ENCODE peak calls at places on chromosomes 5 and 9, in four cellular contexts. One of them, this sample, is unnamed.
A peak's percentile ranks its signal among the peaks of the same experiment; 100 is the strongest.

GRCh38 chr9:124352616-124353015 is 62.6 kb downstream of the PSMB7 start:
- DNase-seq in AG04450: no peak
- DNase-seq in epithelial cell of proximal tubule: no peak
- DNase-seq in GM12864: no peak
- DNase-seq in this sample: no peak

GRCh38 chr5:79074641-79075040 is 5.1 kb downstream of the BHMT2 start:
- DNase-seq in AG04450: peak; percentile 10
- DNase-seq in epithelial cell of proximal tubule: peak; percentile 74
- DNase-seq in GM12864: no peak
- DNase-seq in this sample: no peak

GRCh38 chr9:98503867-98504800 is 204.6 kb downstream of the GABBR2 start:
- DNase-seq in AG04450: no peak
- DNase-seq in epithelial cell of proximal tubule: no peak
- DNase-seq in GM12864: no peak
- DNase-seq in this sample: no peak

GRCh38 chr5:143913008-143913752 is 101.2 kb downstream of the HMHB1 start:
- DNase-seq in AG04450: no peak
- DNase-seq in epithelial cell of proximal tubule: no peak
- DNase-seq in GM12864: no peak
- DNase-seq in this sample: no peak

GRCh38 chr5:126268697-126269315 is 154.4 kb upstream of the GRAMD2B start:
- DNase-seq in AG04450: no peak
- DNase-seq in epithelial cell of proximal tubule: no peak
- DNase-seq in GM12864: no peak
- DNase-seq in this sample: no peak

GRCh38 chr9:114313186-114313585 is 9.7 kb upstream of the ORM1 start:
- DNase-seq in AG04450: no peak
- DNase-seq in epithelial cell of proximal tubule: no peak
- DNase-seq in GM12864: no peak
- DNase-seq in this sample: no peak

GRCh38 chr9:73683862-73684591 is 532.4 kb downstream of the ANXA1 start:
- DNase-seq in AG04450: no peak
- DNase-seq in epithelial cell of proximal tubule: peak; percentile 19
- DNase-seq in GM12864: no peak
- DNase-seq in this sample: no peak

GRCh38 chr9:117424291-117424690 is 9.4 kb upstream of the ASTN2 start:
- DNase-seq in AG04450: no peak
- DNase-seq in epithelial cell of proximal tubule: no peak
- DNase-seq in GM12864: no peak
- DNase-seq in this sample: no peak

GRCh38 chr5:142981886-142982820 is 212.0 kb downstream of the ARHGAP26 start:
- DNase-seq in AG04450: peak; percentile 76
- DNase-seq in epithelial cell of proximal tubule: peak; percentile 73
- DNase-seq in GM12864: no peak
- DNase-seq in this sample: no peak

GRCh38 chr9:94642526-94642925 is 3.2 kb upstream of the FBP1 start:
- DNase-seq in AG04450: no peak
- DNase-seq in epithelial cell of proximal tubule: no peak
- DNase-seq in GM12864: no peak
- DNase-seq in this sample: no peak

GRCh38 chr5:56279291-56279690 is 46.2 kb upstream of the ANKRD55 start:
- DNase-seq in AG04450: no peak
- DNase-seq in epithelial cell of proximal tubule: no peak
- DNase-seq in GM12864: no peak
- DNase-seq in this sample: no peak

GRCh38 chr5:126438871-126439270 is 15.7 kb downstream of the GRAMD2B start:
- DNase-seq in AG04450: no peak
- DNase-seq in epithelial cell of proximal tubule: no peak
- DNase-seq in GM12864: no peak
- DNase-seq in this sample: no peak

GRCh38 chr9:99962685-99963261 is 56.3 kb downstream of the STX17 start:
- DNase-seq in AG04450: no peak
- DNase-seq in epithelial cell of proximal tubule: peak; percentile 63
- DNase-seq in GM12864: no peak
- DNase-seq in this sample: no peak

GRCh38 chr5:116861097-116861496 is 286.5 kb upstream of the SEMA6A start:
- DNase-seq in AG04450: no peak
- DNase-seq in epithelial cell of proximal tubule: no peak
- DNase-seq in GM12864: no peak
- DNase-seq in this sample: no peak

GRCh38 chr5:107670028-107670926 is 460 bp downstream of the EFNA5 start:
- DNase-seq in AG04450: no peak
- DNase-seq in epithelial cell of proximal tubule: no peak
- DNase-seq in GM12864: no peak
- DNase-seq in this sample: peak; percentile 28

GRCh38 chr5:136506131-136506530 is 140.8 kb upstream of the TRPC7 start:
- DNase-seq in AG04450: no peak
- DNase-seq in epithelial cell of proximal tubule: no peak
- DNase-seq in GM12864: no peak
- DNase-seq in this sample: no peak

GRCh38 chr5:93328833-93329232 is 252.2 kb downstream of the NR2F1-AS1 start:
- DNase-seq in AG04450: no peak
- DNase-seq in epithelial cell of proximal tubule: no peak
- DNase-seq in GM12864: no peak
- DNase-seq in this sample: no peak

GRCh38 chr9:16328349-16328748 is 542.1 kb downstream of the BNC2 start:
- DNase-seq in AG04450: no peak
- DNase-seq in epithelial cell of proximal tubule: no peak
- DNase-seq in GM12864: no peak
- DNase-seq in this sample: no peak

GRCh38 chr9:90034071-90034470 is 429.3 kb downstream of the GADD45G start:
- DNase-seq in AG04450: no peak
- DNase-seq in epithelial cell of proximal tubule: no peak
- DNase-seq in GM12864: no peak
- DNase-seq in this sample: no peak

GRCh38 chr5:2136728-2137333 is 254.1 kb upstream of the IRX4 start:
- DNase-seq in AG04450: no peak
- DNase-seq in epithelial cell of proximal tubule: no peak
- DNase-seq in GM12864: no peak
- DNase-seq in this sample: no peak

GRCh38 chr5:132420706-132421272 is 51.3 kb downstream of the SLC22A5 start:
- DNase-seq in AG04450: no peak
- DNase-seq in epithelial cell of proximal tubule: no peak
- DNase-seq in GM12864: peak; percentile 66
- DNase-seq in this sample: peak; percentile 85

GRCh38 chr5:147805030-147805454 is 22.5 kb upstream of the JAKMIP2 start:
- DNase-seq in AG04450: no peak
- DNase-seq in epithelial cell of proximal tubule: no peak
- DNase-seq in GM12864: peak; percentile 19
- DNase-seq in this sample: no peak

GRCh38 chr5:84286662-84287061 is 98.0 kb downstream of the EDIL3 start:
- DNase-seq in AG04450: no peak
- DNase-seq in epithelial cell of proximal tubule: no peak
- DNase-seq in GM12864: no peak
- DNase-seq in this sample: no peak

GRCh38 chr9:128634651-128635262 is 21.9 kb downstream of the DYNC2I2 start:
- DNase-seq in AG04450: no peak
- DNase-seq in epithelial cell of proximal tubule: no peak
- DNase-seq in GM12864: no peak
- DNase-seq in this sample: no peak

GRCh38 chr9:128636556-128637530 is 19.8 kb downstream of the DYNC2I2 start:
- DNase-seq in AG04450: no peak
- DNase-seq in epithelial cell of proximal tubule: no peak
- DNase-seq in GM12864: no peak
- DNase-seq in this sample: peak; percentile 87

GRCh38 chr9:128637656-128638055 is 19.0 kb downstream of the DYNC2I2 start:
- DNase-seq in AG04450: peak; percentile 13
- DNase-seq in epithelial cell of proximal tubule: no peak
- DNase-seq in GM12864: no peak
- DNase-seq in this sample: no peak

GRCh38 chr9:128635266-128636023 is 21.2 kb downstream of the DYNC2I2 start:
- DNase-seq in AG04450: peak; percentile 89
- DNase-seq in epithelial cell of proximal tubule: peak; percentile 61
- DNase-seq in GM12864: no peak
- DNase-seq in this sample: peak; percentile 97

GRCh38 chr9:128636024-128636390 is 20.6 kb downstream of the DYNC2I2 start:
- DNase-seq in AG04450: no peak
- DNase-seq in epithelial cell of proximal tubule: no peak
- DNase-seq in GM12864: no peak
- DNase-seq in this sample: no peak
- H3K4me3 ChIP-seq in AG04450: no peak overlapping the region
- H3K4me3 ChIP-seq in epithelial cell of proximal tubule: peak overlapping the region; percentile 34
- H3K4me3 ChIP-seq in GM12864: no peak overlapping the region
- H3K4me3 ChIP-seq in this sample: no peak overlapping the region

DNA sequence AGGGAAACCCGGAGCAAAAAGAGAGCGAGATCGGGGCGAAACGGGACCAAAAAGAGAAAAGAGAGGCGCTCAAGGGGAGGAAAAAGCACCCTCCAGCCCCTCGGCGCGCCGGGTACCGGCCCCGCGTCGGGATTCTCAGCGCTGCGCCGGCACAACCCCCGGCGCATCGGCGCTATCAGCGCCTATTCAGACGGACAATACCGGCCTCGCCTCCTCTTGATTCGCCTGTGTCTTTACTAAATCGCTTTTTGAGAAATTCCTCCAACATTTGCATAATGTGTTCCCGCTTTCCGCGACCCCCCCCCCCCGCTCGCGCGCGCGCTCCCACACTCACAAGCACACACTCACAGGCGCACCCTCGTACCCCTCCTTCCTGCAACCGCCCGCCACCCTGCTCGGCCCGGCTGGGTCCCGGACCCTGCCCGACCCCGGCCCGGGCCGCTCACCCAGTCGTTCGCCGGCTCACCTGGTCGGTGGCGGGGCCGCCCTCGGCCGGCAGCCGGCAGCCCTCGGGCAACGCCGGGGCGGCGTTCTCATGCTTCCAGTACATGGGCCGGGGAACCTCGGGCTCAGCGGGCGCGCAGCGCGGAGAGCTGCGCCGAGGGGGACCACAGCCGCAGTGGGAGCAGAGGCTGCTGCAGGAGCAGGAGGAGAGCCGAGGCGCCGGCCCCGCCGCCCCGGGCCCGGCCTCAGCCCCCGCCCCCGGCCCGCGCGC is 409 bp downstream of the LHX6 start:
- DNase-seq in AG04450: no peak
- DNase-seq in epithelial cell of proximal tubule: no peak
- DNase-seq in GM12864: no peak
- DNase-seq in this sample: no peak
- H3K4me3 ChIP-seq in AG04450: no peak overlapping the region
- H3K4me3 ChIP-seq in epithelial cell of proximal tubule: peak overlapping the region; percentile 6
- H3K4me3 ChIP-seq in GM12864: no peak overlapping the region
- H3K4me3 ChIP-seq in this sample: peak overlapping the region; percentile 28

GRCh38 chr5:122311888-122312669 is at the start of gene SNCAIP:
- DNase-seq in AG04450: no peak
- DNase-seq in epithelial cell of proximal tubule: no peak
- DNase-seq in GM12864: no peak
- DNase-seq in this sample: no peak

GRCh38 chr5:122312670-122312988 is 592 bp downstream of the SNCAIP start:
- DNase-seq in AG04450: no peak
- DNase-seq in epithelial cell of proximal tubule: no peak
- DNase-seq in GM12864: no peak
- DNase-seq in this sample: peak; percentile 88

GRCh38 chr5:122313001-122313402 is 965 bp downstream of the SNCAIP start:
- DNase-seq in AG04450: no peak
- DNase-seq in epithelial cell of proximal tubule: peak; percentile 19
- DNase-seq in GM12864: no peak
- DNase-seq in this sample: peak; percentile 24

GRCh38 chr5:122310886-122311285 is 1.2 kb upstream of the SNCAIP start:
- DNase-seq in AG04450: no peak
- DNase-seq in epithelial cell of proximal tubule: no peak
- DNase-seq in GM12864: no peak
- DNase-seq in this sample: peak; percentile 24

GRCh38 chr5:122311400-122311887 is 593 bp upstream of the SNCAIP start:
- DNase-seq in AG04450: no peak
- DNase-seq in epithelial cell of proximal tubule: no peak
- DNase-seq in GM12864: no peak
- DNase-seq in this sample: no peak
- H3K4me3 ChIP-seq in AG04450: peak overlapping the region; percentile 75
- H3K4me3 ChIP-seq in epithelial cell of proximal tubule: peak overlapping the region; percentile 49
- H3K4me3 ChIP-seq in GM12864: no peak overlapping the region
- H3K4me3 ChIP-seq in this sample: peak overlapping the region; percentile 26

GRCh38 chr9:35687306-35687705 is 2.4 kb downstream of the TPM2 start:
- DNase-seq in AG04450: no peak
- DNase-seq in epithelial cell of proximal tubule: no peak
- DNase-seq in GM12864: no peak
- DNase-seq in this sample: no peak

GRCh38 chr9:35689351-35689600 is 449 bp downstream of the TPM2 start:
- DNase-seq in AG04450: no peak
- DNase-seq in epithelial cell of proximal tubule: no peak
- DNase-seq in GM12864: no peak
- DNase-seq in this sample: no peak

GRCh38 chr9:35686222-35687203 is 3.2 kb downstream of the TPM2 start:
- DNase-seq in AG04450: no peak
- DNase-seq in epithelial cell of proximal tubule: no peak
- DNase-seq in GM12864: no peak
- DNase-seq in this sample: no peak

GRCh38 chr9:35688558-35689350 is 971 bp downstream of the TPM2 start:
- DNase-seq in AG04450: no peak
- DNase-seq in epithelial cell of proximal tubule: peak; percentile 48
- DNase-seq in GM12864: no peak
- DNase-seq in this sample: no peak

GRCh38 chr9:35687972-35688557 is 1.7 kb downstream of the TPM2 start:
- DNase-seq in AG04450: no peak
- DNase-seq in epithelial cell of proximal tubule: no peak
- DNase-seq in GM12864: no peak
- DNase-seq in this sample: no peak
- H3K4me3 ChIP-seq in AG04450: peak overlapping the region; percentile 98
- H3K4me3 ChIP-seq in epithelial cell of proximal tubule: no peak overlapping the region
- H3K4me3 ChIP-seq in GM12864: no peak overlapping the region
- H3K4me3 ChIP-seq in this sample: no peak overlapping the region

GRCh38 chr5:141355641-141356040 is 820 bp downstream of the PCDHGA4 start:
- DNase-seq in AG04450: no peak
- DNase-seq in epithelial cell of proximal tubule: no peak
- DNase-seq in GM12864: no peak
- DNase-seq in this sample: no peak
- H3K4me3 ChIP-seq in AG04450: peak overlapping the region; percentile 51
- H3K4me3 ChIP-seq in epithelial cell of proximal tubule: no peak overlapping the region
- H3K4me3 ChIP-seq in GM12864: no peak overlapping the region
- H3K4me3 ChIP-seq in this sample: no peak overlapping the region

DNA sequence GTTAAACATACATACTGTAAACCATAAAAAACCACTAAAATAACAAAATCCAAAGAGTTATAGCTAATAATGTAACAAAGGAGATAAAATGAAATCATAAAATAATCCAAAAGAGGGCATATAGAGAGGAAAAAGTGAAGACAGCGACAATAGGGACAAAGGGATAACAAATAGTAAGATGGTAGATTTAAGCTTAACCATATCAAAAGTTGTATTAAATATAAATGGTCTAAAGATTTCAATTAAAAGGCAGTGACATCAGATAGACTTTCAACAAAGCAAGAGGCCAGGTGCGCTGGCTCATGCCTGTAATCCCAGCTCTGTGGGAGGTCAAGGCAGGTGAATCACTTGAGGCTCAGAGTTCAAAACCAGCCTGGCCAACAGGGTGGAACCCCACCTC is 54.7 kb upstream of the SREK1 start:
- DNase-seq in AG04450: no peak
- DNase-seq in epithelial cell of proximal tubule: no peak
- DNase-seq in GM12864: no peak
- DNase-seq in this sample: no peak
- H3K4me3 ChIP-seq in AG04450: no peak overlapping the region
- H3K4me3 ChIP-seq in epithelial cell of proximal tubule: no peak overlapping the region
- H3K4me3 ChIP-seq in GM12864: no peak overlapping the region
- H3K4me3 ChIP-seq in this sample: no peak overlapping the region

This sample was measured in lower leg skin.